ENCODE peak calls at places on chromosome 4, in nine cellular contexts. C, P, R, V, J, O, Z, Y and X are unnamed samples.

GRCh38 chr4:7817877-7818675 is 121.6 kb downstream of the AFAP1 start:
- DNase-seq in C (no peak), Z (no peak), Y (no peak), V (peak; percentile 63), O (no peak), J (no peak), P (no peak), R (no peak), X (no peak)

GRCh38 chr4:110518889-110519490 is 43.0 kb downstream of the ENPEP start:
- DNase-seq in O (peak; percentile 38), Z (no peak), J (no peak), C (no peak), Y (peak; percentile 20), R (peak; percentile 29), P (no peak), V (peak; percentile 43), X (no peak)

GRCh38 chr4:73952352-73952751 is 29.5 kb downstream of the PF4 start:
- DNase-seq in J (no peak), Z (no peak), P (no peak), Y (no peak), V (no peak), O (no peak), R (no peak), C (no peak), X (no peak)

GRCh38 chr4:111961806-111962205 is 183.4 kb upstream of the FAM241A start:
- DNase-seq in J (no peak), C (no peak), Y (peak; percentile 42), R (no peak), O (peak; percentile 85), P (no peak), Z (no peak), V (no peak), X (no peak)

GRCh38 chr4:26717332-26717731 is 133.4 kb downstream of the TBC1D19 start:
- DNase-seq in P (peak; percentile 52), V (peak; percentile 75), R (peak; percentile 25), J (no peak), Y (peak; percentile 81), C (no peak), Z (no peak), O (peak; percentile 92), X (no peak)

GRCh38 chr4:118367872-118368271 is 15.1 kb upstream of the PRSS12 start:
- DNase-seq in O (no peak), R (no peak), J (no peak), Z (no peak), C (no peak), Y (no peak), V (no peak), P (no peak), X (no peak)

GRCh38 chr4:6147441-6147840 is 52.9 kb downstream of the JAKMIP1 start:
- DNase-seq in Y (no peak), V (no peak), P (no peak), C (no peak), Z (no peak), R (no peak), J (no peak), O (no peak), X (no peak)

GRCh38 chr4:123409301-123409700 is 12.7 kb downstream of the SPRY1 start:
- DNase-seq in C (no peak), Z (no peak), P (no peak), O (peak; percentile 49), J (no peak), Y (peak; percentile 36), R (no peak), V (peak; percentile 54), X (no peak)